ENCODE peak calls at places on chromosomes 1 and 21, in five cellular contexts. A is adipocyte, T is esophagus muscularis mucosa, K is tibial artery, L is colonic mucosa. E is an unnamed sample.

GRCh38 chr1:62198781-62199125 is 4.1 kb downstream of the L1TD1 start:
- DNase-seq in A (peak; percentile 35), T (no peak), K (no peak), L (no peak), E (no peak)

GRCh38 chr1:66262233-66262632 is 271.7 kb upstream of the SGIP1 start:
- DNase-seq in A (peak; percentile 94), T (no peak), K (no peak), L (no peak), E (no peak)

GRCh38 chr1:221439734-221440436 is 302.0 kb downstream of the DUSP10 start:
- DNase-seq in A (peak; percentile 90), T (no peak), K (no peak), L (no peak), E (no peak)

GRCh38 chr1:171983584-171983983 is 142.3 kb downstream of the DNM3 start:
- DNase-seq in A (peak; percentile 74), T (no peak), K (no peak), L (no peak), E (no peak)

GRCh38 chr21:15034126-15034848 is 30.5 kb downstream of the NRIP1 start:
- DNase-seq in A (peak; percentile 76), T (no peak), K (no peak), L (no peak), E (no peak)

GRCh38 chr21:39979321-39979720 is 112.1 kb downstream of the PCP4 start:
- DNase-seq in A (no peak), T (no peak), K (no peak), L (no peak), E (no peak)

GRCh38 chr21:29130234-29130993 is at the start of gene MAP3K7CL:
- DNase-seq in A (peak; percentile 91), T (no peak), K (peak; percentile 82), L (no peak), E (no peak)

GRCh38 chr1:21022279-21023040 is 154.2 kb downstream of the EIF4G3 start:
- DNase-seq in A (peak; percentile 98), T (no peak), K (peak; percentile 68), L (peak; percentile 72), E (peak; percentile 47)

GRCh38 chr1:220565670-220566069 is 37.7 kb downstream of the MARK1 start:
- DNase-seq in A (no peak), T (no peak), K (no peak), L (no peak), E (no peak)

GRCh38 chr1:77245724-77246294 is 26.6 kb upstream of the PIGK start:
- DNase-seq in A (no peak), T (no peak), K (no peak), L (no peak), E (no peak)
- H3K36me3 ChIP-seq in A (no peaks in the 10 kb centered on the region), T (no peaks in the 10 kb centered on the region), K (no peaks in the 10 kb centered on the region), L (no peaks in the 10 kb centered on the region), E (no peaks in the 10 kb centered on the region)

GRCh38 chr21:46399129-46399528 is 59.6 kb upstream of the DIP2A start:
- DNase-seq in A (no peak), T (no peak), K (no peak), L (no peak), E (no peak)

GRCh38 chr21:46404306-46404705 is 54.4 kb upstream of the DIP2A start:
- DNase-seq in A (no peak), T (no peak), K (no peak), L (no peak), E (peak; percentile 55)

GRCh38 chr21:46399686-46400085 is 59.0 kb upstream of the DIP2A start:
- DNase-seq in A (no peak), T (no peak), K (no peak), L (no peak), E (no peak)

GRCh38 chr21:46402421-46402820 is 56.3 kb upstream of the DIP2A start:
- DNase-seq in A (no peak), T (no peak), K (no peak), L (no peak), E (peak; percentile 71)

GRCh38 chr21:46401186-46401910 is 57.3 kb upstream of the DIP2A start:
- DNase-seq in A (no peak), T (no peak), K (no peak), L (no peak), E (peak; percentile 37)
- H3K36me3 ChIP-seq in A (peaks cover 73% of the 10 kb centered on the region), T (peaks cover 97% of the 10 kb centered on the region), K (peaks cover 89% of the 10 kb centered on the region), L (peaks cover 8% of the 10 kb centered on the region), E (no peaks in the 10 kb centered on the region)

GRCh38 chr1:160209656-160210046 is 4.5 kb downstream of the PEA15 start:
- DNase-seq in A (peak; percentile 42), T (no peak), K (no peak), L (no peak), E (no peak)

GRCh38 chr1:160210563-160210962 is 5.4 kb downstream of the PEA15 start:
- DNase-seq in A (no peak), T (no peak), K (no peak), L (no peak), E (no peak)

GRCh38 chr1:160207751-160208150 is 2.6 kb downstream of the PEA15 start:
- DNase-seq in A (no peak), T (no peak), K (no peak), L (no peak), E (no peak)

GRCh38 chr1:160208179-160209040 is 3.2 kb downstream of the PEA15 start:
- DNase-seq in A (no peak), T (no peak), K (no peak), L (no peak), E (no peak)

DNA sequence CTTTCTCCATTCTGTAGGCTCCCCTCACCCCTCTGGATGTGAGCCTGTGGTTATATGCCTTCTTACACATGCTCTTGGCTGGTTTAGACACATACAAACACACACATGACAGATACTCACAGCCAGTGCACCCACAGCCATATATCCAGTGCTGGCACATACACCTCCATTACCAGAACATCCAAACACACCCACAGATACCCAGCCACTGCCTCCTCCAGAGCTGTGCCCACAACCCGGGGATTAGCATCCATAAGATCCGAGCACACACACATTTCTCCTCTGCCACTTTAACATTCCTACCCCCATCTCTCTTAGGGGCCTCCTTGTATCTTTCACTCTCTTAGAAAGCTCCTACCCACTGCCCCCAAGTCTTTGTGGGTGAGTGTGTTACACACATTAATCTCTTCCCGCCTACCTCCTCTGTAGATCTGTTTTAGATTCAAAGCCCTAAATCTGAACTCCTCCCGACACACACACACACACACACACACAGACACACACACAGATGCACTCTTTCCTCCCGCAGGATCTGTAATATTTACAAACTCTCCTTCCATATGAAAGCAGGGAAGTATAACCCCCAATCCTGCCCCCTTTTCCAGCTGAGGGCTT is 4.0 kb downstream of the PEA15 start:
- DNase-seq in A (no peak), T (no peak), K (no peak), L (no peak), E (no peak)
- H3K36me3 ChIP-seq in A (peaks cover 62% of the 10 kb centered on the region), T (peaks cover 52% of the 10 kb centered on the region), K (peaks cover 50% of the 10 kb centered on the region), L (peaks cover 6% of the 10 kb centered on the region), E (peaks cover 59% of the 10 kb centered on the region)

DNA sequence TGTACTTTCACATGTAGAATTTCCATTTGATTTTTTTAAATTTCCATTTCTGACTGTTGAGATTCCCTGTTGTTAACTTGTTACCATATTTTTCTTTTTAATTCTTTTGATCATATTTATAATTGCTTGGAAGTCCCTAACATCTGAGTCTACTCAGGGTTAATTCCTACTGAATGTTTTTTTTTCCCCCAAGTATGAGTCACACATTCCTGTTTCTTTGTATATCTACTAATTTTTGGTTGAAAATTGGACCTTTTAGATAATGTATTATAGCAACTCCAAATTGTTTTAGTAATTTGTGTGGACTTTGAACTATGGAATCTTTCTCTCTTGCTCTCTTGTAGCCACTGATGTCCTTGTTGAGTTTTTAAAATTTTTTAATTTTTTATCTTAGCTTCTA is 54.6 kb downstream of the STXBP3 start:
- DNase-seq in A (peak; percentile 54), T (no peak), K (no peak), L (no peak), E (no peak)
- H3K36me3 ChIP-seq in A (peaks cover 80% of the 10 kb centered on the region), T (peaks cover 96% of the 10 kb centered on the region), K (peaks cover 84% of the 10 kb centered on the region), L (no peaks in the 10 kb centered on the region), E (no peaks in the 10 kb centered on the region)

GRCh38 chr1:9603766-9604753 is 15.3 kb downstream of the TMEM201 start:
- DNase-seq in A (no peak), T (no peak), K (no peak), L (no peak), E (no peak)

GRCh38 chr1:9605946-9606455 is 17.3 kb downstream of the TMEM201 start:
- DNase-seq in A (no peak), T (no peak), K (no peak), L (no peak), E (no peak)

GRCh38 chr1:9607352-9607751 is 18.6 kb downstream of the TMEM201 start:
- DNase-seq in A (no peak), T (no peak), K (no peak), L (no peak), E (no peak)

GRCh38 chr1:9606948-9607347 is 18.2 kb downstream of the TMEM201 start:
- DNase-seq in A (no peak), T (no peak), K (no peak), L (no peak), E (no peak)

DNA sequence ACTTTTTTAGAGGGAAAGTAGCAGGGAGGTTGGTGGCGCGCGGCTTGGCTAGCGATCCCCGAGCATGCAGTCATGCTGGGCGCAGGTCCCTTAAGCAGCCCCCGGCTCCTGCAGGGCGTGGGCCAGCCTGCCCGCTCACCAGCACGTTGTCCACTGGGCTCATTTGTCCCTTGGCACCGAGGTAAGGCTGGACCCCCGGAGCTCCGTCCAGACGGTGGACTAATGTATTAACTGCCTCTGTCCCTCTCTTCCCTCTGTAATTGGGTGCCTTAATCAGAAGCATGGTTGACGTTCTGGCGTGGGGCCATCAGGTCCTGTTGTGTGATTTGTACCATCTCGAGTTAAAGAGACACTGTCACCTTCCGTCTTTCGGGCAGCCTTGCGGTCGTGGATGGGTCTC is 17.7 kb downstream of the TMEM201 start:
- DNase-seq in A (no peak), T (no peak), K (no peak), L (no peak), E (no peak)
- H3K36me3 ChIP-seq in A (peaks cover 35% of the 10 kb centered on the region), T (peaks cover 93% of the 10 kb centered on the region), K (peaks cover 91% of the 10 kb centered on the region), L (no peaks in the 10 kb centered on the region), E (no peaks in the 10 kb centered on the region)

GRCh38 chr1:209325492-209325891 is 258.0 kb upstream of the CAMK1G start:
- DNase-seq in A (no peak), T (no peak), K (no peak), L (no peak), E (no peak)
- H3K36me3 ChIP-seq in A (no peaks in the 10 kb centered on the region), T (no peaks in the 10 kb centered on the region), K (no peaks in the 10 kb centered on the region), L (no peaks in the 10 kb centered on the region), E (no peaks in the 10 kb centered on the region)